ENCODE peak calls at places on chromosomes 3 and 15, in five cellular contexts. M, A, Y, N and O are unnamed samples.

GRCh38 chr3:157067114-157067513 is 92.8 kb downstream of the CCNL1 start:
- DNase-seq in N (no peak), M (no peak), Y (no peak), A (no peak), O (no peak)

GRCh38 chr15:89898628-89899302 is 5.0 kb upstream of the AP3S2 start:
- DNase-seq in M (peak; percentile 33), N (no peak), A (peak; percentile 41), Y (peak; percentile 44), O (peak; percentile 57)

GRCh38 chr15:57873564-57874209 is 167.2 kb downstream of the POLR2M start:
- DNase-seq in M (peak; percentile 58), N (no peak), A (no peak), Y (peak; percentile 84), O (peak; percentile 56)

GRCh38 chr3:116896116-116896515 is 186.5 kb downstream of the TUSC7 start:
- DNase-seq in M (no peak), Y (no peak), N (no peak), A (no peak), O (no peak)

GRCh38 chr3:16927485-16927884 is 42.7 kb downstream of the PLCL2 start:
- DNase-seq in M (no peak), Y (no peak), A (no peak), N (no peak), O (no peak)

GRCh38 chr3:57949779-57950618 is 58.2 kb upstream of the FLNB start:
- DNase-seq in A (no peak), N (no peak), Y (peak; percentile 58), M (no peak), O (no peak)

GRCh38 chr15:65832549-65833364 is 36.5 kb upstream of the RAB11A start:
- DNase-seq in A (peak; percentile 92), Y (peak; percentile 91), M (peak; percentile 94), N (peak; percentile 89), O (peak; percentile 99)

GRCh38 chr15:58146734-58147133 is 8.6 kb downstream of the AQP9 start:
- DNase-seq in Y (no peak), N (no peak), M (no peak), A (peak; percentile 49), O (peak; percentile 5)

GRCh38 chr3:46539443-46540005 is 26.6 kb downstream of the LRRC2 start:
- DNase-seq in N (no peak), A (no peak), M (no peak), Y (no peak), O (no peak)

GRCh38 chr15:53036641-53037040 is 246.5 kb upstream of the ONECUT1 start:
- DNase-seq in A (no peak), N (no peak), M (no peak), Y (no peak), O (no peak)

GRCh38 chr3:63960048-63960711 is 48.0 kb upstream of the SCAANT1 start:
- DNase-seq in A (peak; percentile 83), N (peak; percentile 23), Y (peak; percentile 78), M (peak; percentile 62), O (peak; percentile 82)

GRCh38 chr3:71702131-71703024 is 22.8 kb downstream of the EIF4E3 start:
- DNase-seq in A (no peak), N (no peak), Y (no peak), M (no peak), O (no peak)

GRCh38 chr3:195044411-195044810 is 226.5 kb downstream of the XXYLT1 start:
- DNase-seq in A (no peak), Y (no peak), N (no peak), M (no peak), O (no peak)

GRCh38 chr3:72231439-72232196 is 446.7 kb upstream of the PROK2 start:
- DNase-seq in Y (no peak), M (no peak), A (no peak), N (no peak), O (no peak)

GRCh38 chr15:68158046-68158628 is 47.0 kb downstream of the CALML4 start:
- DNase-seq in N (no peak), Y (peak; percentile 13), M (no peak), A (peak; percentile 31), O (no peak)

GRCh38 chr3:110381992-110382391 is 689.6 kb upstream of the NECTIN3 start:
- DNase-seq in A (no peak), N (no peak), M (no peak), Y (no peak), O (peak; percentile 7)

GRCh38 chr15:92421980-92422379 is 28.3 kb downstream of the ST8SIA2 start:
- DNase-seq in M (peak; percentile 10), N (no peak), Y (peak; percentile 69), A (no peak), O (no peak)

GRCh38 chr3:151918253-151919029 is 45.0 kb downstream of the SUCNR1 start:
- DNase-seq in N (no peak), M (peak; percentile 43), A (peak; percentile 82), Y (peak; percentile 68), O (peak; percentile 84)

GRCh38 chr3:122530164-122530563 is 15.4 kb upstream of the KPNA1 start:
- DNase-seq in A (no peak), N (no peak), M (no peak), Y (no peak), O (no peak)

GRCh38 chr15:76209523-76209922 is 101.7 kb downstream of the ETFA start:
- DNase-seq in N (no peak), Y (no peak), A (no peak), M (no peak), O (no peak)

GRCh38 chr3:78148986-78149717 is 1109.3 kb downstream of the ROBO2 start:
- DNase-seq in N (no peak), M (no peak), Y (peak; percentile 16), A (no peak), O (no peak)

GRCh38 chr3:13308406-13308805 is 111.7 kb downstream of the NUP210 start:
- DNase-seq in N (no peak), Y (peak; percentile 27), M (peak; percentile 51), A (peak; percentile 13), O (peak; percentile 22)

GRCh38 chr3:189710620-189711388 is 79.6 kb downstream of the TP63 start:
- DNase-seq in N (peak; percentile 56), Y (peak; percentile 99), A (peak; percentile 88), M (peak; percentile 97), O (peak; percentile 96)

GRCh38 chr15:62782100-62782791 is 260.3 kb upstream of the TPM1 start:
- DNase-seq in M (peak; percentile 75), N (peak; percentile 89), Y (peak; percentile 81), A (peak; percentile 77), O (peak; percentile 93)

GRCh38 chr15:39172380-39173281 is 408.2 kb upstream of the THBS1 start:
- DNase-seq in M (peak; percentile 74), A (peak; percentile 75), Y (peak; percentile 89), N (peak; percentile 19), O (peak; percentile 76)

GRCh38 chr3:10279384-10280176 is 13.2 kb downstream of the GHRL start:
- DNase-seq in M (no peak), A (no peak), N (no peak), Y (no peak), O (no peak)

GRCh38 chr3:135965506-135966348 is at the start of gene PPP2R3A:
- DNase-seq in Y (peak; percentile 85), N (peak; percentile 87), M (peak; percentile 81), A (peak; percentile 86), O (peak; percentile 83)

GRCh38 chr15:60941448-60941847 is 287.7 kb downstream of the RORA start:
- DNase-seq in M (peak; percentile 11), Y (peak; percentile 76), A (peak; percentile 71), N (no peak), O (peak; percentile 72)

GRCh38 chr3:175512700-175513099 is 653.6 kb downstream of the NAALADL2 start:
- DNase-seq in A (no peak), N (no peak), Y (no peak), M (no peak), O (no peak)

GRCh38 chr3:116350119-116350733 is 95.1 kb downstream of the LSAMP start:
- DNase-seq in M (no peak), A (no peak), Y (no peak), N (no peak), O (no peak)

GRCh38 chr15:77266708-77267387 is 153.1 kb downstream of the PEAK1 start:
- DNase-seq in M (peak; percentile 98), N (no peak), A (peak; percentile 75), Y (peak; percentile 92), O (peak; percentile 31)

GRCh38 chr3:132661120-132661519 is 991 bp downstream of the UBA5 start:
- DNase-seq in M (no peak), N (no peak), A (no peak), Y (no peak), O (no peak)

GRCh38 chr3:43346990-43347749 is 60.8 kb downstream of the SNRK start:
- DNase-seq in M (no peak), Y (peak; percentile 29), N (no peak), A (no peak), O (no peak)

GRCh38 chr3:123750209-123750608 is 133.9 kb downstream of the MYLK start:
- DNase-seq in M (no peak), A (no peak), N (no peak), Y (no peak), O (peak; percentile 15)

GRCh38 chr3:123751478-123751877 is 132.7 kb downstream of the MYLK start:
- DNase-seq in Y (peak; percentile 60), M (no peak), A (peak; percentile 68), N (no peak), O (peak; percentile 33)

GRCh38 chr3:123749716-123750115 is 134.4 kb downstream of the MYLK start:
- DNase-seq in M (peak; percentile 48), A (peak; percentile 96), Y (peak; percentile 95), N (no peak), O (peak; percentile 95)

GRCh38 chr3:123752228-123752627 is 131.9 kb downstream of the MYLK start:
- DNase-seq in M (no peak), A (no peak), N (no peak), Y (no peak), O (no peak)

GRCh38 chr3:123750659-123751420 is 133.3 kb downstream of the MYLK start:
- DNase-seq in N (no peak), Y (peak; percentile 96), A (peak; percentile 86), M (peak; percentile 71), O (peak; percentile 83)
- TF ChIP-seq CTCF in N (no peak), Y (peak; percentile 13), A (no peak), M (peak; percentile 14), O (no peak)

GRCh38 chr15:85443593-85444328 is 63.4 kb downstream of the AKAP13 start:
- DNase-seq in A (peak; percentile 39), Y (peak; percentile 65), N (no peak), M (peak; percentile 27), O (peak; percentile 56)
- TF ChIP-seq CTCF in A (no peak), Y (no peak), N (no peak), M (peak; percentile 1), O (no peak)

DNA sequence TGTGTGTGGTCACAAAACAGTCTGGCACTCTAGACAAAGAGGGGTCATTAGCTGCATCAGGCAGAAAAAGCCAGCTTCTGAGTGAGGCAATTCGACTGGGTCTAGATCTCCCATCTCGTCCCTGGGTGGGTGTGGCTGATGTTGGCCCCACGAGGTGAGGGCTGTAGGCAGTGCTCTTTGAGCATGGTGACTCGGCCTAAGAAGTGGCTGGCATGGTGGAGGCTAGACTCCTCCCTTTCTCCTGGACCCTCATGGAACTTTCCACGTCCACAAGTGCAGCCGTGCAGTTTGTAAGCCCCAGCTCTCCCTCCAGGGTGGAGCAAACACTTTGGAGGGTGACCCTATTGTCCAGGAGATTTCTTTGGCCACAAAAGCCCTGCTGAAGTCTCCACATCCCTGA is 134.1 kb downstream of the OPA1 start:
- DNase-seq in M (no peak), A (no peak), Y (no peak), N (no peak), O (no peak)
- TF ChIP-seq CTCF in M (no peak), A (no peak), Y (no peak), N (no peak), O (no peak)

DNA sequence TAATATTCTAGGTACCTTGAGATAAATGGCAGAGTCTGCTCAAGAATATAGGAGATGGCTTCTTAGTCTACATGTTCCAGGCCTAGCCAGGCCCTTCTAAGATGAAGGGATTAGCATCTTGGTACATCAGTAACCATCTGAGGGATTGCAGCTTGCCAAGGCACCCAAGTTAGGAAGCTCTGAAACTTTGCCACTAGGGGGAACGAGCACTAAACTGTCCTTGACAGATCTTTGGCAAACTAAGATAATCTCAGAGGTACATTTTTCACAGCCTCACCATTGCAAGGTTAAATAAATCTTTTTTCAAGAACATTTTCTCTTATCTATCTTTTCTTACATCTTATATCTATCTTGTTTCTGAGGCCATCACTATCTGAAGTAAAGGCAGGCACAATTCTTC is 351.2 kb downstream of the RAP2B start:
- DNase-seq in N (no peak), M (peak; percentile 7), A (peak; percentile 1), Y (no peak), O (peak; percentile 27)
- TF ChIP-seq CTCF in N (no peak), M (peak; percentile 59), A (peak; percentile 30), Y (peak; percentile 37), O (peak; percentile 34)